ENCODE peak calls at places on chromosome 12, in four cellular contexts. Q is stimulated activated CD4-positive, alpha-beta T cell treated with anti-CD3 and anti-CD28 coated beads, TNF-alpha, amount 100 ng/mL, for 1 hour; P is activated CD8-positive, alpha-beta memory T cell treated with anti-CD3 and anti-CD28 coated beads, Interleukin-2, amount 50 U/mL, for 48 hours; V is NCI-H1092. R is an unnamed sample.

GRCh38 chr12:107163413-107163812 is 70.1 kb upstream of the CRY1 start:
- DNase-seq in Q (no peak), P (no peak), V (no peak), R (no peak)

GRCh38 chr12:111405856-111406473 is at the start of gene SH2B3:
- DNase-seq in Q (peak), P (peak), V (no peak), R (no peak)

GRCh38 chr12:77777274-77777673 is 53.4 kb upstream of the NAV3 start:
- DNase-seq in Q (no peak), P (no peak), V (no peak), R (no peak)

GRCh38 chr12:12606793-12607589 is 4.7 kb upstream of the CREBL2 start:
- DNase-seq in Q (no peak), P (no peak), V (no peak), R (no peak)

GRCh38 chr12:122064780-122065588 is 13.6 kb upstream of the MLXIP start:
- DNase-seq in Q (no peak), P (no peak), V (peak), R (peak)

GRCh38 chr12:56884421-56884820 is 49.8 kb downstream of the SDR9C7 start:
- DNase-seq in Q (no peak), P (no peak), V (no peak), R (no peak)

GRCh38 chr12:121137512-121137911 is 4.8 kb downstream of the P2RX7 start:
- DNase-seq in Q (no peak), P (no peak), V (no peak), R (no peak)

GRCh38 chr12:55698241-55698955 is 9.3 kb downstream of the ITGA7 start:
- DNase-seq in Q (no peak), P (no peak), V (no peak), R (no peak)

GRCh38 chr12:12508612-12509011 is 54.1 kb downstream of the DUSP16 start:
- DNase-seq in Q (no peak), P (no peak), V (no peak), R (no peak)

GRCh38 chr12:131122631-131123030 is 168.9 kb downstream of the ADGRD1 start:
- DNase-seq in Q (no peak), P (peak), V (no peak), R (no peak)

GRCh38 chr12:39605996-39606395 is 13.6 kb downstream of the ABCD2 start:
- DNase-seq in Q (no peak), P (no peak), V (no peak), R (no peak)

GRCh38 chr12:12700249-12700648 is 4.3 kb upstream of the GPR19 start:
- DNase-seq in Q (no peak), P (no peak), V (no peak), R (no peak)

GRCh38 chr12:26318661-26319068 is 123.3 kb downstream of the SSPN start:
- DNase-seq in Q (no peak), P (no peak), V (no peak), R (no peak)

GRCh38 chr12:31029916-31030562 is 43.6 kb upstream of the DDX11 start:
- DNase-seq in Q (no peak), P (no peak), V (no peak), R (no peak)

GRCh38 chr12:79420146-79420618 is 270.6 kb downstream of the PAWR start:
- DNase-seq in Q (no peak), P (no peak), V (no peak), R (peak)

GRCh38 chr12:30806989-30807694 is 52.4 kb upstream of the CAPRIN2 start:
- DNase-seq in Q (no peak), P (no peak), V (peak), R (peak)

GRCh38 chr12:91567100-91567485 is 384.5 kb upstream of the DCN start:
- DNase-seq in Q (no peak), P (no peak), V (no peak), R (no peak)

GRCh38 chr12:19856389-19856788 is 417.1 kb downstream of the AEBP2 start:
- DNase-seq in Q (no peak), P (no peak), V (no peak), R (no peak)

GRCh38 chr12:107322063-107322462 is 228.7 kb upstream of the CRY1 start:
- DNase-seq in Q (no peak), P (peak), V (no peak), R (no peak)

GRCh38 chr12:1595026-1595561 is 713 bp upstream of the FBXL14 start:
- DNase-seq in Q (no peak), P (no peak), V (no peak), R (peak)

GRCh38 chr12:49789992-49790391 is 38.2 kb downstream of the NCKAP5L start:
- DNase-seq in Q (no peak), P (no peak), V (no peak), R (no peak)

GRCh38 chr12:116861331-116861730 is 19.9 kb downstream of the HRK start:
- DNase-seq in Q (no peak), P (no peak), V (no peak), R (no peak)

GRCh38 chr12:29278673-29279420 is 102.1 kb downstream of the ERGIC2 start:
- DNase-seq in Q (no peak), P (no peak), V (no peak), R (no peak)